ENCODE peak calls at places on chromosomes 5 and 9, in five cellular contexts. D, B, V, X and E are unnamed samples.

GRCh38 chr5:1010641-1011046 is 2.0 kb downstream of the NKD2 start:
- DNase-seq in D (no peak), B (peak; percentile 17), V (no peak), X (no peak), E (no peak)

GRCh38 chr5:100161868-100162267 is 373.3 kb upstream of the FAM174A start:
- DNase-seq in D (no peak), B (no peak), V (no peak), X (no peak), E (no peak)

GRCh38 chr5:132457371-132458225 is 33.0 kb downstream of the IRF1 start:
- DNase-seq in D (peak; percentile 83), B (no peak), V (peak; percentile 59), X (no peak), E (peak; percentile 71)

GRCh38 chr9:115170674-115171073 is 52.7 kb upstream of the TNC start:
- DNase-seq in D (peak; percentile 82), B (no peak), V (no peak), X (no peak), E (no peak)

GRCh38 chr5:80712914-80713313 is 58.1 kb upstream of the DHFR start:
- DNase-seq in D (no peak), B (no peak), V (no peak), X (no peak), E (no peak)

GRCh38 chr5:11239261-11239660 is 478.2 kb upstream of the DAP start:
- DNase-seq in D (no peak), B (no peak), V (no peak), X (no peak), E (no peak)

GRCh38 chr5:168137265-168137664 is 154.2 kb upstream of the WWC1 start:
- DNase-seq in D (no peak), B (no peak), V (no peak), X (no peak), E (no peak)

GRCh38 chr5:61817472-61818326 is 485.6 kb downstream of the ZSWIM6 start:
- DNase-seq in D (peak; percentile 51), B (peak; percentile 35), V (no peak), X (peak; percentile 19), E (no peak)

GRCh38 chr5:151005975-151006576 is 14.3 kb upstream of the GPX3 start:
- DNase-seq in D (peak; percentile 89), B (peak; percentile 74), V (no peak), X (no peak), E (no peak)

GRCh38 chr5:151234476-151235238 is 10.8 kb upstream of the CCDC69 start:
- DNase-seq in D (peak; percentile 32), B (peak; percentile 83), V (peak; percentile 30), X (no peak), E (no peak)

GRCh38 chr9:135173066-135173465 is 85.6 kb downstream of the OLFM1 start:
- DNase-seq in D (no peak), B (no peak), V (no peak), X (no peak), E (no peak)

GRCh38 chr9:19271081-19271480 is 40.6 kb downstream of the DENND4C start:
- DNase-seq in D (no peak), B (no peak), V (no peak), X (no peak), E (no peak)

GRCh38 chr5:157184117-157184516 is 3.5 kb downstream of the ITK start:
- DNase-seq in D (no peak), B (no peak), V (no peak), X (no peak), E (no peak)

GRCh38 chr9:122216798-122217418 is 11.8 kb downstream of the LHX6 start:
- DNase-seq in D (no peak), B (no peak), V (no peak), X (no peak), E (no peak)

GRCh38 chr9:130893250-130894101 is 3.1 kb downstream of the QRFP start:
- DNase-seq in D (no peak), B (peak; percentile 68), V (no peak), X (no peak), E (no peak)

GRCh38 chr5:175285263-175285662 is 158.7 kb downstream of the DRD1 start:
- DNase-seq in D (no peak), B (no peak), V (no peak), X (no peak), E (no peak)

GRCh38 chr9:89153618-89154017 is 25.0 kb downstream of the SHC3 start:
- DNase-seq in D (peak; percentile 35), B (no peak), V (no peak), X (no peak), E (no peak)

GRCh38 chr9:12708562-12709298 is 15.5 kb downstream of the TYRP1 start:
- DNase-seq in D (peak; percentile 45), B (no peak), V (no peak), X (no peak), E (no peak)